ENCODE peak calls at places on chromosomes 11 and 22, in six cellular contexts. W, E, C, F, N and L are unnamed samples.

GRCh38 chr11:2316169-2316962 is 14.6 kb downstream of the TSPAN32 start:
- DNase-seq in F (no peak), E (no peak), C (no peak), W (peak), N (peak), L (peak)

GRCh38 chr11:69546735-69547370 is 65.4 kb downstream of the LINC01488 start:
- DNase-seq in W (no peak), N (no peak), C (no peak), E (no peak), F (no peak), L (no peak)

GRCh38 chr11:58813693-58814092 is 30.8 kb downstream of the GLYATL2 start:
- DNase-seq in C (no peak), N (no peak), E (no peak), F (no peak), W (no peak), L (no peak)

GRCh38 chr11:114211444-114212122 is 84.6 kb upstream of the NNMT start:
- DNase-seq in N (no peak), W (no peak), C (no peak), F (no peak), E (peak), L (no peak)

GRCh38 chr11:86172894-86173293 is 71.7 kb upstream of the EED start:
- DNase-seq in N (no peak), E (no peak), W (no peak), C (no peak), F (no peak), L (no peak)

GRCh38 chr11:130448416-130449068 is at the start of gene ADAMTS15:
- DNase-seq in C (peak), W (peak), F (peak), N (peak), E (peak), L (peak)

GRCh38 chr22:38788016-38788415 is 5.9 kb downstream of the DNAL4 start:
- DNase-seq in F (peak), N (no peak), C (no peak), W (no peak), E (no peak), L (peak)

GRCh38 chr11:68870470-68870869 is 28.8 kb upstream of the CPT1A start:
- DNase-seq in N (no peak), F (no peak), E (peak), W (no peak), C (no peak), L (no peak)

GRCh38 chr11:72758304-72758689 is 6.1 kb upstream of the ARAP1 start:
- DNase-seq in C (no peak), F (no peak), N (no peak), E (no peak), W (no peak), L (no peak)

GRCh38 chr11:87324817-87325489 is 287.2 kb downstream of the TMEM135 start:
- DNase-seq in W (no peak), N (no peak), C (no peak), F (no peak), E (no peak), L (no peak)

GRCh38 chr11:129326921-129327320 is 48.7 kb upstream of the BARX2 start:
- DNase-seq in E (no peak), F (no peak), W (no peak), N (no peak), C (no peak), L (no peak)

GRCh38 chr22:26169312-26170111 is at the start of gene SEZ6L:
- DNase-seq in C (no peak), W (peak), N (peak), F (no peak), E (peak), L (no peak)

GRCh38 chr11:135074397-135074998 is 662.5 kb upstream of the B3GAT1 start:
- DNase-seq in N (no peak), W (no peak), F (no peak), C (no peak), E (no peak), L (no peak)

GRCh38 chr11:117851091-117851490 is 25.4 kb downstream of the FXYD6 start:
- DNase-seq in C (no peak), W (no peak), N (no peak), F (peak), E (no peak), L (peak)

GRCh38 chr11:34640050-34640971 is 19.4 kb downstream of the EHF start:
- DNase-seq in C (peak), N (no peak), F (peak), E (no peak), W (no peak), L (no peak)

GRCh38 chr11:3942956-3943497 is 87.6 kb downstream of the STIM1 start:
- DNase-seq in C (no peak), E (no peak), F (no peak), W (no peak), N (no peak), L (no peak)

GRCh38 chr22:30947163-30947820 is 21.3 kb downstream of the MORC2 start:
- DNase-seq in N (peak), C (no peak), F (no peak), W (no peak), E (no peak), L (no peak)

GRCh38 chr11:1226226-1226961 is 3.5 kb downstream of the MUC5B start:
- DNase-seq in E (no peak), F (no peak), C (peak), N (no peak), W (peak), L (peak)

GRCh38 chr11:10719616-10720015 is 26.1 kb upstream of the IRAG1 start:
- DNase-seq in N (no peak), W (no peak), E (no peak), F (no peak), C (no peak), L (no peak)

GRCh38 chr11:119187123-119187892 is 2.0 kb downstream of the NHERF4 start:
- DNase-seq in N (no peak), E (no peak), C (no peak), W (no peak), F (no peak), L (no peak)

GRCh38 chr11:64287676-64288352 is 2.2 kb downstream of the GPR137 start:
- DNase-seq in C (no peak), W (peak), E (no peak), F (no peak), N (peak), L (no peak)

GRCh38 chr11:32100495-32100894 is 9.6 kb downstream of the RCN1 start:
- DNase-seq in N (no peak), E (no peak), W (no peak), C (no peak), F (no peak), L (no peak)

GRCh38 chr11:104154296-104154695 is 9.7 kb downstream of the PDGFD start:
- DNase-seq in W (no peak), N (no peak), F (no peak), E (no peak), C (no peak), L (no peak)

GRCh38 chr11:35010656-35011055 is 94.2 kb downstream of the PDHX start:
- DNase-seq in F (no peak), C (no peak), W (no peak), E (no peak), N (no peak), L (no peak)

GRCh38 chr11:9276571-9276970 is 11.4 kb upstream of the DENND5A start:
- DNase-seq in W (no peak), F (peak), C (no peak), N (no peak), E (no peak), L (no peak)

GRCh38 chr22:21067901-21068680 is 22.3 kb downstream of the LRRC74B start:
- DNase-seq in W (no peak), N (no peak), F (no peak), C (no peak), E (no peak), L (no peak)

GRCh38 chr11:77633856-77634425 is 3.7 kb downstream of the CLNS1A start:
- DNase-seq in N (no peak), C (peak), W (no peak), E (no peak), F (peak), L (no peak)

GRCh38 chr11:113896156-113896879 is 8.3 kb upstream of the HTR3B start:
- DNase-seq in E (peak), C (no peak), N (no peak), F (peak), W (no peak), L (peak)

GRCh38 chr11:47288066-47288465 is 18.1 kb downstream of the MADD start:
- DNase-seq in W (no peak), F (no peak), N (no peak), E (no peak), C (no peak), L (no peak)

GRCh38 chr11:122020902-122021301 is 95.1 kb downstream of the BLID start:
- DNase-seq in C (no peak), F (no peak), E (peak), N (no peak), W (no peak), L (no peak)

GRCh38 chr11:1653541-1654387 is 24.2 kb downstream of the KRTAP5-5 start:
- DNase-seq in F (no peak), N (no peak), W (no peak), E (no peak), C (no peak), L (no peak)

GRCh38 chr11:130554241-130555055 is 106.0 kb downstream of the ADAMTS15 start:
- DNase-seq in F (no peak), W (no peak), C (no peak), E (no peak), N (no peak), L (no peak)

GRCh38 chr11:59667812-59668187 is 1.0 kb downstream of the PATL1 start:
- DNase-seq in W (no peak), C (no peak), E (no peak), F (no peak), N (no peak), L (no peak)

GRCh38 chr22:20648306-20648903 is 125.5 kb upstream of the SERPIND1 start:
- DNase-seq in W (no peak), N (no peak), C (no peak), E (no peak), F (no peak), L (no peak)

GRCh38 chr11:27626938-27627586 is 73.2 kb downstream of the BDNF start:
- DNase-seq in N (no peak), W (no peak), C (no peak), E (no peak), F (no peak), L (no peak)

GRCh38 chr11:27623945-27624523 is 76.2 kb downstream of the BDNF start:
- DNase-seq in C (no peak), F (no peak), E (no peak), W (no peak), N (no peak), L (no peak)

GRCh38 chr11:27626269-27626937 is 73.9 kb downstream of the BDNF start:
- DNase-seq in E (no peak), C (no peak), F (no peak), W (no peak), N (no peak), L (no peak)

GRCh38 chr11:27627979-27628378 is 72.3 kb downstream of the BDNF start:
- DNase-seq in E (no peak), C (no peak), N (no peak), F (no peak), W (no peak), L (no peak)

GRCh38 chr11:27625347-27625912 is 74.8 kb downstream of the BDNF start:
- DNase-seq in F (no peak), E (no peak), W (no peak), N (no peak), C (no peak), L (no peak)
- TF ChIP-seq CTCF in F (no peak), E (no peak), W (no peak), N (no peak), C (no peak), L (no peak)

GRCh38 chr22:28052818-28053217 is 133.8 kb upstream of the PITPNB start:
- DNase-seq in E (no peak), W (no peak), N (no peak), C (no peak), F (no peak), L (no peak)
- H3K4me3 ChIP-seq in E (no peak), W (no peak), N (no peak), C (no peak), F (no peak), L (no peak)

GRCh38 chr11:102802341-102802740 is 4.4 kb upstream of the MMP1 start:
- DNase-seq in W (no peak), C (no peak), E (no peak), N (no peak), F (no peak), L (no peak)
- H3K27ac ChIP-seq in W (no peak), C (no peak), E (no peak), N (no peak), F (no peak), L (no peak)

DNA sequence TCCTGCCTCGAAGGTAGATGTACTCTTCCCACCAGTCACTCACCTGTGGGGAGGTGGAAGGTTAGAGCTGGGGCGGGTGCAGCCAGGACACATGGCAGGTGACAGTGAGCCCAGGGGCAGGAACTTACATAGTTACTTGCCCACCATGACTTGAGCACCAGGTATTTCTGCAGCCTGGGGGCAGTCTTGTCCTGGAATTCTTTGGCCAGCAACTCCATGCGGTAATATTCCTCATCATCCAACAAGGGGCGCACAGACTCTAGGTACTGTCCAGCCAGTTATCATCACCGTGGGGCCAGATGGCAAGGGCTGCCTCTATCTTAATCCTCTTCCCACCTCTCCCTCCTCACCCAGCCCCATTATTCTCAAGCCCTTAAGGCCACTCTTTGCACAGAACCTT is 2.2 kb downstream of the CPT1B start:
- DNase-seq in N (no peak), E (peak), W (no peak), F (no peak), C (no peak), L (no peak)
- TF ChIP-seq CTCF in N (no peak), E (peak), W (peak), F (peak), C (no peak), L (no peak)

GRCh38 chr22:33922268-33922667 is 2.0 kb upstream of the LARGE1 start:
- DNase-seq in N (peak), F (peak), C (no peak), W (peak), E (peak), L (peak)

GRCh38 chr22:33923660-33924246 is 3.5 kb upstream of the LARGE1 start:
- DNase-seq in W (no peak), E (peak), N (peak), C (peak), F (peak), L (peak)

GRCh38 chr22:33920927-33921575 is 775 bp upstream of the LARGE1 start:
- DNase-seq in F (peak), N (peak), C (peak), E (peak), W (peak), L (peak)

GRCh38 chr22:33921576-33922181 is 1.4 kb upstream of the LARGE1 start:
- DNase-seq in C (peak), E (peak), W (peak), N (peak), F (peak), L (peak)

GRCh38 chr22:33923033-33923432 is 2.8 kb upstream of the LARGE1 start:
- DNase-seq in N (no peak), C (no peak), F (no peak), W (no peak), E (no peak), L (no peak)
- H3K4me3 ChIP-seq in N (peak), C (peak), F (peak), W (peak), E (peak), L (peak)

DNA sequence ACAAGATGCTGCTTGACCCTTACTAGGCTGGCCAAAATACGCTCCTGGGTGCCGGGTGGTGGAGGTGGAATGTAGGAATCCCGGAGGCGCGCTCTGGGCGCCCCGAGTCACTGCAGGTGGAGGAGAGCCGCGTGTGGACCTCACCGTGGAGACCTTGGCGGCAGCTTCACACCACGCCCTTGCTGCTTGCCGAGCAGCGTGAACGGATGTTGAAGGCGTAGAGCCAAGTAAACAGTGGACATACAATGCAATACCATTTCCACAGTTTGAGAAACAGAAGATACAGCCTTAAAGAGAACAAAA is 1.3 kb downstream of the NCR3LG1 start:
- DNase-seq in C (peak), E (peak), F (peak), W (no peak), N (peak), L (peak)
- H3K27ac ChIP-seq in C (peak), E (no peak), F (peak), W (no peak), N (peak), L (peak)

GRCh38 chr22:22976033-22976922 is 88.7 kb downstream of the IGLL5 start:
- DNase-seq in E (no peak), N (no peak), F (no peak), W (no peak), C (no peak), L (no peak)
- TF ChIP-seq CTCF in E (no peak), N (no peak), F (no peak), W (no peak), C (no peak), L (no peak)

DNA sequence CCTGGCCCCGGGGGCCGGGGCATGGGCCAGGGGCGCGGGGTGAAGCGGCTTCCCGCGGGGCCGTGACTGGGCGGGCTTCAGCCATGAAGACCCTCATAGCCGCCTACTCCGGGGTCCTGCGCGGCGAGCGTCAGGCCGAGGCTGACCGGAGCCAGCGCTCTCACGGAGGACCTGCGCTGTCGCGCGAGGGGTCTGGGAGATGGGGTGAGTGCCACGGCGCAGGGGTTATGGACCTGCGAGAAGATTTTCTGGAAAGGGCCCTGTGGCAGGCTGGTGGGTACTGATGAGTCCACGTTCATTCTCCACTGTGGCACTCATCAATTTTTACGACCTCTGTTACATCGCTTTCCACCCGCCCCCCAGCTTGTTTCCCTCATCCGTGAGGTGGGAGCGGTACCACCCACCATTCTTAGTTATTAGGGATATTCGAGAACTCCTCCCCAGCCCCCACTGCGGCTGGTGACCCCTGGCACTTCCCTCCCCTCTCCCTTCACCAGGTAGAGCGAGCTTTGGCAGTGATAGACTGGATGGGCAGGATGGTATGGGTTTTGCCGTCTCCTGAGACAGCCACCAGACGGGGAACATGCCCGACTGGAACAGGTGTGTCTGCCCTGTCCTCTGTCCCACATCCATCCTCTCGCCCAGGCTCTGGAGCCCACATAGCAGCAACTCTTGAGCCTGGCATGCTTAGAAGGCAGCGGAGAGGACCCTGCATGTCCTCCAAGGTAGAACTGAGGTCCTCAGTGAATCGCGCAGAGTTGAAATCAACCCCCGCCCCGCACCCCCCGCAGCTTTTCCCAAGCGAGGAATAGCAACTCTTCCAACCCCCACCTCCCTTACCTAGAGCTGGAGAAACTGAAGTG is 562 bp downstream of the DGAT2 start:
- DNase-seq in C (no peak), N (no peak), E (no peak), F (no peak), W (peak), L (no peak)
- H3K4me3 ChIP-seq in C (peak), N (peak), E (peak), F (peak), W (peak), L (peak)

GRCh38 chr11:8062781-8063257 is 18.2 kb upstream of the TUB start:
- DNase-seq in E (no peak), W (no peak), C (peak), N (no peak), F (no peak), L (no peak)

GRCh38 chr11:8060146-8060719 is 20.8 kb upstream of the TUB start:
- DNase-seq in W (no peak), N (no peak), F (peak), E (no peak), C (peak), L (no peak)

GRCh38 chr11:8061555-8062428 is 19.2 kb upstream of the TUB start:
- DNase-seq in W (no peak), F (peak), C (peak), N (no peak), E (no peak), L (no peak)

GRCh38 chr11:8059571-8060011 is 21.4 kb upstream of the TUB start:
- DNase-seq in W (no peak), E (no peak), C (peak), F (peak), N (no peak), L (no peak)

DNA sequence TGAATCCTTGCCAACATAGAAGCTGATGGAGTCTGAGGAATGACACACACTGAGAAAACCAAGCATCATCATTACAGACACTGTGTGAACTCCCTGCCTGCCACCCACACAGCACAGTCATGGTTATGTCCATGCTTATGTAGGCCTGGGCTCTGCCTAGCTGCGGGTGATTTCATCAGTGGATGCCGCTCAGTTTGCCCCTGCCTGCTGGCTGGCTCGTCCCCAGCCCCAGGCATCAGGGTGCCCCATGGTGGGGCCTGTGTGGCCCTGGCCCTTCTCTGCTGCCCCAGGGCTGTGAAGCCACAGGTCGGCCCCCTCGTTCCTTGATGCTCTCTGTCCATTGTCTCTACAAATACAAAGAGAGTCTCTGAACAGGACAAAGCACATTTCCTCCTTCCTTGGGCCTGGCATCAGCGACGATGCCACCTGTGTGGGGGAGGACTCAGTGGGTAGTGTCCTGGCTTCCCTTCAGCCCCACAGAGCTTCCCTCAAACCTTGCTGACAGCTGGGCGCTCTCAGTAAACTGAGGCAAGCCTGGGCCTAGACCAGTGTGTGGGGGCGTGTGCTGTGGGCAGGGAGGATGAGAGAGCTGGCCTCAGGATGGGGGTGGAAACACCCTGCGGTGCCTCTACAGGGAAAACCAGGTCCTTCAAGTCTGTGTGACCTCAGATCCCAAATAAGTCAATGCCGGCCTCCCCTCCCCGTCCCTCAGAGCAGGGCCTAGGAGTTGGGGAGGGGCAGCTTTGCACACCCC is 20.0 kb upstream of the TUB start:
- DNase-seq in F (peak), W (no peak), E (no peak), N (no peak), C (peak), L (no peak)
- H3K27ac ChIP-seq in F (no peak), W (no peak), E (no peak), N (no peak), C (no peak), L (no peak)